ENCODE peak calls at places on chromosomes 12 and 14, in seven cellular contexts. L is T47D, Q is K562, X is SK-N-SH, E is H1, B is HepG2, J is GM12878. Y is an unnamed sample.

GRCh38 chr12:46752396-46752795 is 73.4 kb downstream of the SLC38A4 start:
- DNase-seq in E (no peak), Q (no peak), J (no peak), B (peak), X (no peak), L (no peak), Y (no peak)

GRCh38 chr14:51448831-51449665 is 202.7 kb upstream of the FRMD6 start:
- DNase-seq in Q (no peak), E (no peak), X (peak), J (no peak), B (no peak), L (no peak), Y (no peak)

GRCh38 chr14:76644875-76645518 is 116.3 kb upstream of the VASH1 start:
- DNase-seq in Q (peak), L (peak), J (no peak), E (peak), X (peak), B (peak), Y (peak)

GRCh38 chr12:14741153-14741552 is 44.8 kb upstream of the GUCY2C start:
- DNase-seq in E (no peak), L (no peak), Q (no peak), B (peak), X (no peak), J (peak), Y (no peak)

GRCh38 chr12:52686063-52686462 is 5.9 kb upstream of the KRT1 start:
- DNase-seq in B (no peak), J (no peak), E (no peak), X (no peak), L (no peak), Q (no peak), Y (no peak)

GRCh38 chr14:54691525-54692260 is 124.8 kb downstream of the SAMD4A start:
- DNase-seq in B (peak), X (peak), Q (peak), E (peak), L (no peak), J (no peak), Y (peak)

GRCh38 chr14:90140298-90140955 is 78.6 kb downstream of the KCNK13 start:
- DNase-seq in E (no peak), Q (no peak), J (no peak), B (no peak), X (no peak), L (no peak), Y (no peak)

GRCh38 chr14:51607677-51608076 is 44.0 kb upstream of the FRMD6 start:
- DNase-seq in B (no peak), Q (no peak), E (no peak), X (no peak), J (no peak), L (no peak), Y (no peak)

GRCh38 chr12:30822385-30823139 is 67.8 kb upstream of the CAPRIN2 start:
- DNase-seq in X (peak), Q (no peak), B (no peak), J (no peak), L (no peak), E (peak), Y (no peak)

GRCh38 chr14:101193845-101194355 is 290.4 kb upstream of the RTL1 start:
- DNase-seq in B (no peak), E (no peak), Q (no peak), J (no peak), L (no peak), X (no peak), Y (no peak)

GRCh38 chr12:1583421-1584078 is 10.8 kb downstream of the FBXL14 start:
- DNase-seq in X (peak), Q (peak), J (peak), E (peak), B (peak), L (peak), Y (peak)

DNA sequence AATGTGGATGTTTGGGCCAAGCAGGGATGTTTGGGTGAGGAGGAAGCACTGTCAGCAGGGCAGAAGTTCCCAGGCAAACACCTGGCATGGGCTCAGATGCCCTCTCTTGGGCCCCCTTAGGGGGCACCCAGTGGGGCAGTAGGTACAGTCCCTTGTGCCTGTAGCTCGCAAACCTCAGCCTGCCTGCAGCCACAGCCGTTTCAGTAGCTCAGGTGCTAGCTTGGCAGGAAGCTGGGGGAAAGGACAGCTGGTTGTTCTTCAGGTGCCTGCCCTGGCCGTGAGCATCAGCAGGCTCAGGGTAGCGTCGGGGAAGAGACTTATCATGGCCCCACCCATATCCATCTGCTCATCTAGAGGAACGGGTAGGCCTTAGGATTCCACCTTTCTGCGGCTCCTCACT is 67.5 kb downstream of the B4GALNT3 start:
- DNase-seq in E (no peak), L (no peak), B (no peak), X (no peak), Q (no peak), J (no peak), Y (no peak)
- TF ChIP-seq JUND in E (no peak), L (no peak), B (no peak), X (no peak), Q (no peak), J (no peak), Y (no peak)

DNA sequence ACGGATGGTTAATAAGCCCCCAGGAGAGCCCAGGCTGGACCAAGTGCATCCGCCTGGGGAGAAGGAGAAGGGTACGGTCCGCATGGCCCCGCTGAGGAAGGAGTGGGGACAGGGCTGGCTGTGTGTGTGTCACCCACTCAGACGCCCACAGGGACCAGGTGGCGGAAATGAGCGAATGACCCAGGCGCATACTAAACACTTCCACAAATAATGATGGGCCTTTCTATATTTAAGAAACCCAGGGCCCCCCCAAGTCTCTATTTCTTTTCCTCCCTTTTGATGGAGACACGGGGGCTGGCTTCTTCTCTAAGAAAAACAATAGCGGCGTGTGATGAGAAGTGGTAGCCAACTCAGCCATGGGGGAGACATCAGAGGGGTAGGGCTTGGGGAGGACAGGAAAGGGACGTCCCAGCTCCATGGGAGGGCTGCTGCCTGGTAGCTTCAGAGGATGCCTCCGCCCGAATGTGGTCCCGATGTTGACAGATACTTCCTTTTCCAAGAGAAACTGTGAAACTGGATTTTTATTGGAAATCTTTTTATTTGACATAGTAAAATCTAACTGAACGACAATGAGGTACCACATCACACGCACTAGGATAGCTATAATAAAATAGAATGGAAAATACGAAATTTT is 6.3 kb upstream of the MAP1LC3B2 start:
- DNase-seq in Q (no peak), L (no peak), J (no peak), B (no peak), E (no peak), X (no peak), Y (no peak)
- TF ChIP-seq JUND in Q (no peak), L (no peak), J (no peak), B (no peak), E (no peak), X (no peak), Y (no peak)

DNA sequence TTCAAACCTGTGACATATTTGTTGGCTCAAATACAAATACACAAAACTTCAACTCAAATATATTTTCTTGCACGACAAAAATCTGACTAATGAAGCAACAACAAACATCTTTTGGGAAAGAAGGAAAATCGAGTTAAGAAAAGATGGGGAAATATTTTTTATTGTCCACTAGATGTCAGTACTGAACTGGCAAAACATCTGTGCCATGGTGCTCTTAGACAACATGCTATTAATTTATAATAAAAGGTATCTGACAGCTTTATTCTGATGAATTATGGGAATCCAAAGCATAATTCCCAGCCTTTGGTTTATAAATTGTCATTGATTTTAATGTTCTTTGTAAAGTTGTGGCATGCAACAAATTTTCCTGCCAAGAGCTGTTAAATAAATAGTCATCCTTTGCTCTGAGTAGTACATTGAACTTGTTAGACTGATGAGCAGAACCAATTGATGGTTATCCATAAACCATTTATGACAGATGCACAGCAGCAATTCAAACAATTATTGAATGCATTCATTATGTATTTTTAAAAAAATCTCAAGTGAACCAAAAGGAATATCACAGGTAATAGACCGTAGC is 231.2 kb downstream of the ETNK1 start:
- DNase-seq in X (peak), E (no peak), Q (peak), L (peak), B (peak), J (no peak), Y (peak)
- TF ChIP-seq JUND in X (no peak), E (no peak), Q (no peak), L (no peak), B (no peak), J (no peak), Y (no peak)

GRCh38 chr12:39905152-39905551 is 200.7 kb downstream of the SLC2A13 start:
- DNase-seq in J (no peak), X (peak), B (no peak), L (no peak), E (no peak), Q (no peak), Y (no peak)
- TF ChIP-seq JUND in J (no peak), X (no peak), B (no peak), L (no peak), E (no peak), Q (no peak), Y (no peak)

DNA sequence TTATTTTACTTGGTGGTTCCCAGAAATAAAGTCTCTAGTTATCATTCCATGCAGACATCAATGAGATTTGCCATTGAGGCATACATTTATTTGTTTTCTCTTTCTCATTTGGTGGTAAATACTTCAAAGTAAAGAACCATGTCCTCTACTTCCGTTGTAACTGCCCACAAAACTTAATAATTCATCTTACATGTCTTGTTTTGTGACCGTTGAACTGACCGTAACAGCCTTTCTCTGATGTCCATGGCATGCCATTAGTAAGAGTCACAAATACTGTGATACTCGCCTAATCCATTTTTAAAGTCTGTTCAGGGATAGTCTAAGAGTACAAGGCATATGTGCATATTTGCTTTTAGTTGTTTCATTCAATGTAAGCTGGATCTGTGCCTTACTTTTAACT is 145.3 kb downstream of the ETV6 start:
- DNase-seq in X (no peak), L (no peak), B (no peak), J (no peak), Q (no peak), E (no peak), Y (no peak)
- TF ChIP-seq JUND in X (no peak), L (no peak), B (no peak), J (no peak), Q (no peak), E (no peak), Y (no peak)

DNA sequence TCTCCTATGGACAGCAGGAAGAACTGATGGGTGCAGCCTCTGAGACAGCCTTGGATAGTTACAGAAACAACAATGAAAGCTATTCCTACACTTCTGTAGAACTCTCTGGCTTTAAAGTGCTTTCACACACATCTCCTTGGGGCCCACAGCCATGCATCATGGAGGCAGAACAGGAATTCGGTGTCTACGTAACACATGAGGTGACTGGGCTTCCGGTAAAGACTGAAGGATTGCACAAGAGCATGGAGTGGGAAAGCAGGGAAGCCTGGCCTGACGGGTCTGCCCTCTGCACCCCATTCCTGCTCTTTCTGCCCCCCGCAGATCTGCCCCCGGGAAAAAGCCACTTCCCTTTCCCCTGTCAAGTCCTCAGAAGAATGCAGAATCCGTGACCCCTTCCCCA is 82.6 kb downstream of the VWF start:
- DNase-seq in B (no peak), J (no peak), Q (no peak), L (no peak), X (no peak), E (no peak), Y (no peak)
- TF ChIP-seq JUND in B (no peak), J (no peak), Q (no peak), L (no peak), X (no peak), E (no peak), Y (no peak)

DNA sequence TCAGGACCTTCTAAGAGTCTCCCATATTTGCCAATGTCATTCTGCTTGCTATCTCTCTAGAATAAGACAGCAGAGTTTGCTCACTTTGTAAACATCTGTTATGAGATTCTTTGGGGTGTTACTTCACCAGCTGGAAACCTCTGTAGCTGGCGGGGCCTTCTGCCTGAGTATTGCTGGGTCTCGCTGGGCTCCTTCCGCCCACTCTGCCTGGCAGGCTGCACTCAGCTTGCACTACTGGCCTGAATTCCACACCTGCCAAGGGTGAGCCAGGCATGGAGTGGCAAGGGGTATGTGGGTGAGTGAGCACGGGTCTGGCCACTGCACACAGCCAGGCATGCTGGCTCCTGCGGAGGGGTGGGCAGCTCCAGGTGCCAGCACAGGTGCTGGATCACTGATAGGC is 267.3 kb upstream of the PDE3A start:
- DNase-seq in L (no peak), J (no peak), Q (no peak), E (no peak), X (no peak), B (no peak), Y (no peak)
- TF ChIP-seq JUND in L (no peak), J (no peak), Q (no peak), E (no peak), X (no peak), B (no peak), Y (no peak)

DNA sequence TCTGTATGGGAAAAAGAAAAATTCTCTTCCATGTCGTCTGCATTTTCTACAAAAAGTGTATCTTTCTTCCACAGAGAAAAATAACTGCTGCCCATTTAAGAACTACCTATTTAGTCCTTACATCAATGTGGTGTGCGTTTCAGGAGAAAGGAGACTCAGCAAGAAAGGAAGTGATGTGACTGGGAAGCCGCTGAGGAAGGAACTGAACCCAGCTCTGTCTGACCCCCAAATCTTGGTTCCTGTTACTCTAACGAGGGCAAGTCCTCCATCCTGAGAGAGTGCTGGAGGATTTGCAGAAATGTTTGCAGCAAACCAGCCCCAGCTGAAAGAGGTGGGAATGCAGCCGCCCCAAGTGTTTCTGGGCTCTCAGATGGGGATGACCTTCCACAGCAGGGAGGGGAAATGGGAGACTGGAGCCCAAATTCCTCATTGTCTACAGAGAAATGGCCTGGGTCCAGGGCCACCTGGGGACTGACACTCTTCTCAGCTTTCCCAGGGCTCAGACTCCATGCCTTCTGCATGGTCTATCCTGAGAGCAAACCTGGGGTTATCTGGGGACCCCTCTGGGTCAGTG is 6.7 kb upstream of the MLEC start:
- DNase-seq in L (no peak), Q (no peak), J (no peak), B (no peak), E (no peak), X (no peak), Y (no peak)
- TF ChIP-seq JUND in L (no peak), Q (no peak), J (no peak), B (no peak), E (no peak), X (no peak), Y (no peak)

Y was measured in HCT116.